ENCODE peak calls at places on chromosomes 13 and 19, in nine cellular contexts. F is HCT116, P is heart left ventricle, B is lower lobe of right lung, Q is body of pancreas, O is HepG2, U is lung, H is GM23338, Z is left lung. E is an unnamed sample. For H3K36me3, the result is how much of the 10 kb centered on the place peaks cover.

GRCh38 chr13:108785844-108786243 is 156.4 kb downstream of the MYO16 start:
- ATAC-seq in F (no peak), P (no peak), B (no peak), Q (no peak), O (no peak), U (no peak), H (no peak), Z (no peak), E (no peak)

GRCh38 chr19:11674067-11674492 is 64.7 kb downstream of the ZNF823 start:
- ATAC-seq in F (no peak), P (peak), B (no peak), Q (peak), O (no peak), U (no peak), H (peak), Z (peak), E (peak)

GRCh38 chr19:36514012-36514612 is 14.0 kb downstream of the ZNF260 start:
- ATAC-seq in F (no peak), P (no peak), B (no peak), Q (no peak), O (no peak), U (no peak), H (no peak), Z (no peak), E (no peak)

GRCh38 chr13:27170221-27170520 is 1.4 kb downstream of the USP12 start:
- ATAC-seq in F (no peak), P (no peak), B (no peak), Q (no peak), O (no peak), U (no peak), H (no peak), Z (no peak), E (no peak)

GRCh38 chr19:42606660-42607351 is 12.1 kb upstream of the CEACAM8 start:
- ATAC-seq in F (peak), P (peak), B (peak), Q (peak), O (peak), U (no peak), H (peak), Z (peak), E (no peak)

GRCh38 chr13:44052843-44053607 is 173.3 kb downstream of the LACC1 start:
- ATAC-seq in F (no peak), P (peak), B (peak), Q (no peak), O (no peak), U (no peak), H (peak), Z (peak), E (peak)

GRCh38 chr13:112061367-112062046 is 5.4 kb upstream of the SOX1 start:
- ATAC-seq in F (no peak), P (no peak), B (no peak), Q (no peak), O (no peak), U (no peak), H (peak), Z (no peak), E (no peak)

GRCh38 chr19:17579523-17580244 is 24.2 kb downstream of the COLGALT1 start:
- ATAC-seq in F (peak), P (peak), B (peak), Q (no peak), O (peak), U (peak), H (peak), Z (peak), E (peak)

GRCh38 chr19:53991224-53992113 is at the start of gene CACNG6:
- ATAC-seq in F (peak), P (no peak), B (peak), Q (no peak), O (peak), U (no peak), H (peak), Z (no peak), E (no peak)

GRCh38 chr19:5822181-5822844 is 17.2 kb downstream of the FUT6 start:
- ATAC-seq in F (no peak), P (no peak), B (no peak), Q (no peak), O (peak), U (no peak), H (no peak), Z (no peak), E (no peak)

GRCh38 chr19:13152356-13152853 is 2.2 kb downstream of the IER2 start:
- ATAC-seq in F (peak), P (peak), B (peak), Q (peak), O (no peak), U (no peak), H (no peak), Z (peak), E (peak)

GRCh38 chr19:52778811-52779210 is 7.8 kb downstream of the ZNF600 start:
- ATAC-seq in F (no peak), P (no peak), B (no peak), Q (no peak), O (no peak), U (no peak), H (no peak), Z (no peak), E (no peak)

GRCh38 chr19:32880607-32881006 is 11.0 kb upstream of the SLC7A9 start:
- ATAC-seq in F (no peak), P (no peak), B (no peak), Q (no peak), O (peak), U (no peak), H (no peak), Z (no peak), E (no peak)

GRCh38 chr19:45729774-45730388 is 815 bp downstream of the FBXO46 start:
- ATAC-seq in F (peak), P (no peak), B (peak), Q (no peak), O (peak), U (no peak), H (peak), Z (peak), E (no peak)

GRCh38 chr19:2208975-2209374 is 27.2 kb downstream of the PLEKHJ1 start:
- ATAC-seq in F (no peak), P (peak), B (no peak), Q (no peak), O (no peak), U (no peak), H (no peak), Z (no peak), E (no peak)
- H3K36me3 ChIP-seq in F (under half), P (under half), B (half or more), Q (under half), O (under half), U (under half), H (under half), Z (under half), E (half or more)

GRCh38 chr19:49094505-49095482 is 9.5 kb downstream of the SNRNP70 start:
- ATAC-seq in F (no peak), P (peak), B (no peak), Q (no peak), O (no peak), U (no peak), H (no peak), Z (no peak), E (no peak)
- H3K36me3 ChIP-seq in F (half or more), P (under half), B (half or more), Q (under half), O (under half), U (under half), H (under half), Z (under half), E (under half)

DNA sequence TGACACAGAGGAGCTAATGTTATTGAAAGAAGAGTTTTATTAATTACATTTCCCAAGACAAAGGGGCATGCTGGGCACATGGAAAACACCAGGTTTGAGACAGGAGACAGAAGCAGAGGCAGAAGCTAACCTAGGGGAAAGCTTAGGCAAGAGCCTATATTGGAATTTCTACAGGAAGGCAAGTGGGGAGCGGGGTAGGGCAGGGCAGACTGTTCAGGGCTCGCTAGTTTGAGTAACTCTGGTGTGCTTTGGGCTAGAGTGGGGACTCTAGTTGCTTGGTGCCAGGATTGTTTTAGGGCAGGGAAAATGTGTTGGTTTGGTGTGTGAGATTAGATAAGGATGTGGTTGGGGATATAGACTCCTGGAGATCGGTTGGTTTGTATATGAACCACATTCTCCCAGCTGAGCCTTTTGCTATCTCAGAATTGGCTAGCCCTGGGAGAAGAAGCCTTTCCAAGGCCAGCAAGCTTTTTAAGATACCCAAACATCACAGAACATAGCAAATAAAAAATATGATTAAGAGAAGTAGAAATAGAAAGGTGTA is 8.4 kb upstream of the UFM1 start:
- ATAC-seq in F (no peak), P (no peak), B (no peak), Q (no peak), O (no peak), U (no peak), H (peak), Z (no peak), E (no peak)
- H3K36me3 ChIP-seq in F (under half), P (under half), B (under half), Q (under half), O (under half), U (under half), H (under half), Z (under half), E (under half)

GRCh38 chr13:114263590-114263989 is 17.8 kb upstream of the UPF3A start:
- ATAC-seq in F (no peak), P (no peak), B (peak), Q (no peak), O (no peak), U (no peak), H (no peak), Z (no peak), E (no peak)
- H3K36me3 ChIP-seq in F (under half), P (half or more), B (half or more), Q (under half), O (under half), U (under half), H (half or more), Z (under half), E (half or more)

GRCh38 chr19:38834590-38834989 is 3.0 kb upstream of the ECH1 start:
- ATAC-seq in F (no peak), P (no peak), B (no peak), Q (no peak), O (no peak), U (no peak), H (no peak), Z (no peak), E (no peak)
- H3K36me3 ChIP-seq in F (under half), P (under half), B (half or more), Q (under half), O (under half), U (under half), H (under half), Z (under half), E (under half)

DNA sequence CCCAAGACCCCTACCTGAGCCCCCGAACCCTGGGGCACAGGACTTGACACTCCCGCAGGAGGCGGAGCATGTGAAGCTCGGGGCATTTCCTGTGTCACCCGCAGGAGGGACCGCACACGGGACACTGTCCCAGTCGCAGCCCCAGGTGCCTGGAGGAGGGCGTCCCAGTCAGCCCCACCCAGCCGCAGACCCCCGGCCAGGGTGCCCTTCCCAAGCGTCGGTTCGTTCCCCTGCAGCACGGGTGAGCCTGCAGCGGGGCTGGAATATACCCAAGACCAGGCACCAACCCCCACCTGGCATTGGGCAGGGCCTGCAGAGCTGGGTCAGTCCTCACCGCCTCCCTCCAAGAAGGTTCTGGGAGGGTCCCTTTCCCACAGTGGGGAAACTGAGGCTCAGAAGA is 21.6 kb downstream of the TCF3 start:
- ATAC-seq in F (no peak), P (no peak), B (no peak), Q (no peak), O (no peak), U (no peak), H (no peak), Z (no peak), E (no peak)
- H3K36me3 ChIP-seq in F (under half), P (under half), B (under half), Q (under half), O (under half), U (under half), H (under half), Z (under half), E (under half)